ENCODE peak calls at places on chromosomes 2 and 18, in four cellular contexts. A, C, B and V are unnamed samples.

GRCh38 chr18:46950064-46950656 is 32.8 kb downstream of the KATNAL2 start:
- DNase-seq in A (no peak), C (peak; percentile 51), B (no peak), V (peak; percentile 34)

GRCh38 chr2:21781962-21782361 is 658.2 kb downstream of the TDRD15 start:
- DNase-seq in A (no peak), C (no peak), B (no peak), V (no peak)

GRCh38 chr2:173590278-173590811 is 235.7 kb downstream of the CDCA7 start:
- DNase-seq in A (no peak), C (no peak), B (peak; percentile 83), V (no peak)

GRCh38 chr2:136075466-136075865 is 42.5 kb downstream of the CXCR4 start:
- DNase-seq in A (no peak), C (no peak), B (no peak), V (no peak)

GRCh38 chr2:62221141-62221540 is 25.2 kb downstream of the B3GNT2 start:
- DNase-seq in A (no peak), C (no peak), B (no peak), V (no peak)

GRCh38 chr2:19868705-19869550 is 32.9 kb downstream of the TTC32 start:
- DNase-seq in A (no peak), C (peak; percentile 66), B (no peak), V (peak; percentile 71)

GRCh38 chr2:239639366-239640185 is 238.8 kb upstream of the HDAC4 start:
- DNase-seq in A (no peak), C (no peak), B (no peak), V (no peak)

GRCh38 chr2:204888222-204888621 is 342.9 kb downstream of the PARD3B start:
- DNase-seq in A (no peak), C (no peak), B (peak; percentile 27), V (no peak)